ENCODE peak calls at places on chromosomes 5 and 9, in seven cellular contexts. J is head of caudate nucleus; Z is GM13977; E is OCI-M1; K is activated T-helper 1 cell treated with anti-CD3 and anti-CD28 coated beads, Interleukin-2, amount 50 U/mL, for 16 hours; I is stimulated activated CD4-positive, alpha-beta T cell treated with anti-CD3 and anti-CD28 coated beads, Interleukin-4, amount 100 ng/mL, for 48 hours; A is myocyte. M is an unnamed sample.

GRCh38 chr5:76290321-76290757 is 112.7 kb upstream of the IQGAP2 start:
- DNase-seq in K (no peak), Z (no peak), J (no peak), A (no peak), E (no peak), I (no peak), M (no peak)

GRCh38 chr9:129868571-129869486 is 33.6 kb downstream of the USP20 start:
- DNase-seq in Z (no peak), E (no peak), I (peak), A (no peak), K (peak), J (no peak), M (no peak)

GRCh38 chr9:136538599-136539426 is 7.0 kb downstream of the NOTCH1 start:
- DNase-seq in Z (peak), E (no peak), J (no peak), A (no peak), K (peak), I (peak), M (no peak)

GRCh38 chr5:140041492-140042421 is 1.3 kb downstream of the NRG2 start:
- DNase-seq in I (no peak), K (no peak), A (peak), J (peak), E (no peak), Z (peak), M (peak)

GRCh38 chr9:132146015-132146414 is 15.8 kb upstream of the NTNG2 start:
- DNase-seq in Z (no peak), E (no peak), J (no peak), K (no peak), I (no peak), A (no peak), M (no peak)

GRCh38 chr5:53406630-53407316 is 73.7 kb upstream of the FST start:
- DNase-seq in Z (no peak), J (no peak), E (peak), K (no peak), I (no peak), A (peak), M (peak)

GRCh38 chr9:107276966-107277710 is 5.9 kb upstream of the RAD23B start:
- DNase-seq in A (peak), J (no peak), K (no peak), I (no peak), Z (no peak), E (no peak), M (peak)

GRCh38 chr5:23730023-23730422 is 222.6 kb downstream of the PRDM9 start:
- DNase-seq in I (no peak), E (no peak), A (no peak), J (no peak), Z (no peak), K (no peak), M (no peak)

GRCh38 chr9:101469026-101469425 is 33.5 kb upstream of the ALDOB start:
- DNase-seq in K (no peak), Z (no peak), I (no peak), A (peak), E (no peak), J (no peak), M (no peak)

GRCh38 chr9:114426046-114426948 is 38.5 kb upstream of the AKNA start:
- DNase-seq in E (no peak), Z (no peak), K (no peak), J (no peak), A (no peak), I (no peak), M (no peak)

GRCh38 chr5:127863161-127863560 is 160.0 kb downstream of the CCDC192 start:
- DNase-seq in I (no peak), J (no peak), K (no peak), Z (no peak), E (no peak), A (no peak), M (no peak)

GRCh38 chr9:121701736-121702261 is 50.4 kb downstream of the DAB2IP start:
- DNase-seq in A (no peak), K (no peak), Z (no peak), E (no peak), I (no peak), J (no peak), M (no peak)

GRCh38 chr9:89252910-89253309 is 58.1 kb upstream of the CKS2 start:
- DNase-seq in J (no peak), Z (no peak), I (no peak), E (no peak), A (no peak), K (no peak), M (no peak)

GRCh38 chr9:115456515-115456914 is 338.6 kb upstream of the TNC start:
- DNase-seq in Z (no peak), J (no peak), E (no peak), I (no peak), A (no peak), K (no peak), M (peak)

GRCh38 chr9:86368871-86369521 is 14.8 kb upstream of the TUT7 start:
- DNase-seq in Z (no peak), K (no peak), I (no peak), A (peak), E (peak), J (no peak), M (peak)

GRCh38 chr5:151384106-151384505 is 36.7 kb upstream of the SLC36A2 start:
- DNase-seq in K (no peak), I (no peak), E (peak), A (peak), Z (no peak), J (no peak), M (no peak)

GRCh38 chr5:149371296-149371962 is 7.7 kb downstream of the IL17B start:
- DNase-seq in J (peak), E (peak), A (peak), I (peak), K (peak), Z (peak), M (peak)

GRCh38 chr5:111514087-111514486 is 1.8 kb upstream of the STARD4 start:
- DNase-seq in E (no peak), I (no peak), J (no peak), Z (no peak), K (no peak), A (no peak), M (no peak)

GRCh38 chr9:79969866-79970265 is 398.1 kb downstream of the TLE4 start:
- DNase-seq in Z (no peak), K (no peak), A (no peak), I (no peak), J (no peak), E (no peak), M (no peak)

GRCh38 chr9:14838701-14839100 is 71.5 kb downstream of the FREM1 start:
- DNase-seq in K (no peak), E (no peak), I (no peak), Z (no peak), A (peak), J (no peak), M (no peak)